ENCODE peak calls at places on chromosomes 4 and X, in eight cellular contexts. Q, I, K, A, X, U, N and T are unnamed samples.

GRCh38 chrX:30635630-30636029 is 17.6 kb upstream of the GK start:
- DNase-seq in K (no peak), A (no peak), U (peak), Q (no peak), I (no peak), X (no peak), N (peak), T (no peak)

GRCh38 chr4:111556141-111556781 is 589.0 kb upstream of the FAM241A start:
- DNase-seq in X (no peak), A (no peak), N (no peak), Q (no peak), U (no peak), I (no peak), K (no peak), T (no peak)

GRCh38 chr4:175306436-175306835 is 388.3 kb downstream of the ADAM29 start:
- DNase-seq in K (no peak), X (no peak), I (no peak), Q (no peak), U (no peak), N (no peak), A (no peak), T (no peak)

GRCh38 chrX:8668797-8669196 is 63.1 kb downstream of the ANOS1 start:
- DNase-seq in U (no peak), N (no peak), X (no peak), K (no peak), A (no peak), Q (no peak), I (no peak), T (no peak)

GRCh38 chr4:124053872-124054538 is 657.4 kb downstream of the SPRY1 start:
- DNase-seq in N (no peak), Q (no peak), A (no peak), U (peak), I (no peak), K (no peak), X (no peak), T (no peak)

GRCh38 chr4:42729505-42730237 is 72.8 kb upstream of the ATP8A1 start:
- DNase-seq in A (no peak), N (no peak), K (no peak), Q (no peak), I (no peak), U (no peak), X (no peak), T (no peak)

GRCh38 chrX:17262123-17262522 is 112.9 kb upstream of the NHS start:
- DNase-seq in A (no peak), Q (no peak), N (no peak), U (no peak), X (no peak), I (no peak), K (no peak), T (no peak)

GRCh38 chrX:45735571-45735970 is 534.9 kb upstream of the DIPK2B start:
- DNase-seq in I (no peak), X (no peak), A (no peak), K (no peak), Q (no peak), N (no peak), U (no peak), T (no peak)

GRCh38 chr4:116101321-116101720 is 984.1 kb downstream of the TRAM1L1 start:
- DNase-seq in K (no peak), A (no peak), Q (no peak), U (no peak), I (no peak), N (no peak), X (no peak), T (no peak)

GRCh38 chr4:2059034-2059725 is at the start of gene NAT8L:
- DNase-seq in I (no peak), A (no peak), Q (no peak), K (no peak), X (no peak), U (peak), N (no peak), T (peak)

GRCh38 chr4:153151535-153152452 is 52.4 kb upstream of the TRIM2 start:
- DNase-seq in U (peak), A (no peak), K (no peak), N (peak), I (peak), Q (peak), X (peak), T (peak)

GRCh38 chrX:71870337-71871098 is 40.1 kb upstream of the NHSL2 start:
- DNase-seq in Q (no peak), N (no peak), I (no peak), K (no peak), X (no peak), U (peak), A (no peak), T (no peak)

GRCh38 chrX:1679238-1679637 is 64.4 kb downstream of the ASMT start:
- DNase-seq in X (no peak), A (no peak), Q (no peak), U (no peak), N (no peak), K (no peak), I (peak), T (no peak)

GRCh38 chr4:94304365-94304971 is 38.2 kb downstream of the HPGDS start:
- DNase-seq in K (no peak), A (peak), U (peak), N (peak), I (peak), X (no peak), Q (no peak), T (no peak)

GRCh38 chrX:56281789-56282188 is 49.6 kb downstream of the KLF8 start:
- DNase-seq in U (peak), I (no peak), K (no peak), A (no peak), Q (no peak), X (no peak), N (peak), T (no peak)

GRCh38 chr4:13441506-13441905 is 42.6 kb downstream of the RAB28 start:
- DNase-seq in I (no peak), X (no peak), A (no peak), K (no peak), N (no peak), Q (no peak), U (no peak), T (no peak)

GRCh38 chr4:74133786-74134499 is 24.0 kb upstream of the MTHFD2L start:
- DNase-seq in K (peak), I (peak), U (peak), N (peak), A (peak), X (peak), Q (peak), T (peak)

GRCh38 chrX:45851434-45851991 is 650.8 kb upstream of the DIPK2B start:
- DNase-seq in I (no peak), N (no peak), A (no peak), X (peak), U (no peak), Q (no peak), K (no peak), T (no peak)

GRCh38 chr4:165461176-165461835 is 82.5 kb downstream of the CPE start:
- DNase-seq in X (peak), Q (peak), I (peak), K (peak), N (peak), U (peak), A (peak), T (no peak)

GRCh38 chr4:40976343-40976742 is 226.6 kb downstream of the NSUN7 start:
- DNase-seq in X (no peak), Q (no peak), I (no peak), K (no peak), A (peak), N (peak), U (peak), T (peak)

GRCh38 chr4:121192500-121192899 is 28.4 kb upstream of the TNIP3 start:
- DNase-seq in A (no peak), Q (no peak), N (peak), U (peak), X (no peak), I (peak), K (no peak), T (no peak)

GRCh38 chr4:53003959-53004358 is 141.8 kb downstream of the RASL11B start:
- DNase-seq in N (no peak), U (no peak), A (no peak), I (no peak), Q (no peak), K (no peak), X (no peak), T (no peak)

GRCh38 chr4:121923306-121923705 is 28.6 kb downstream of the TRPC3 start:
- DNase-seq in A (no peak), I (no peak), X (no peak), Q (no peak), K (no peak), U (no peak), N (no peak), T (no peak)

GRCh38 chr4:87442889-87443288 is 20.5 kb downstream of the NUDT9 start:
- DNase-seq in U (no peak), Q (no peak), X (no peak), A (no peak), I (no peak), K (no peak), N (no peak), T (no peak)

GRCh38 chr4:159925770-159926169 is 822.9 kb downstream of the RAPGEF2 start:
- DNase-seq in X (no peak), A (no peak), K (no peak), U (no peak), Q (no peak), N (no peak), I (no peak), T (no peak)

GRCh38 chr4:182809417-182810102 is 107.6 kb downstream of the DCTD start:
- DNase-seq in X (no peak), N (no peak), Q (no peak), K (no peak), I (peak), U (no peak), A (no peak), T (no peak)

GRCh38 chrX:475926-476723 is 89.4 kb upstream of the PPP2R3B start:
- DNase-seq in K (no peak), Q (no peak), X (no peak), U (no peak), A (no peak), N (no peak), I (peak), T (no peak)

GRCh38 chr4:64156253-64156652 is 253.0 kb downstream of the TECRL start:
- DNase-seq in A (no peak), N (no peak), K (no peak), X (no peak), Q (no peak), U (no peak), I (no peak), T (no peak)

GRCh38 chr4:68249434-68249833 is 3.9 kb upstream of the TMPRSS11B start:
- DNase-seq in A (no peak), N (no peak), K (no peak), I (no peak), U (no peak), X (no peak), Q (no peak), T (no peak)

GRCh38 chr4:38160487-38161207 is 200.4 kb downstream of the PTTG2 start:
- DNase-seq in A (peak), U (peak), X (peak), K (peak), Q (no peak), I (peak), N (peak), T (no peak)

GRCh38 chrX:40008841-40009461 is 88.8 kb downstream of the BCOR start:
- DNase-seq in I (no peak), A (no peak), Q (peak), U (peak), K (no peak), X (peak), N (no peak), T (no peak)

GRCh38 chr4:77773101-77773500 is 46.1 kb downstream of the CNOT6L start:
- DNase-seq in A (no peak), X (no peak), I (no peak), U (peak), Q (no peak), K (no peak), N (peak), T (no peak)

GRCh38 chr4:168318266-168318895 is at the start of gene DDX60:
- DNase-seq in A (peak), K (peak), X (peak), N (peak), I (peak), Q (peak), U (peak), T (peak)

GRCh38 chrX:155221351-155221750 is 5.1 kb downstream of the VBP1 start:
- DNase-seq in N (no peak), A (no peak), X (no peak), I (no peak), Q (no peak), U (no peak), K (no peak), T (no peak)

GRCh38 chr4:138037716-138038115 is 204.4 kb downstream of the SLC7A11 start:
- DNase-seq in K (no peak), X (no peak), Q (no peak), U (peak), N (peak), I (no peak), A (no peak), T (no peak)

GRCh38 chrX:68432648-68433047 is 647 bp downstream of the OPHN1 start:
- DNase-seq in X (no peak), U (peak), I (peak), Q (no peak), N (peak), A (no peak), K (no peak), T (no peak)

GRCh38 chr4:147570616-147571015 is 46.6 kb upstream of the TMEM184C start:
- DNase-seq in K (no peak), Q (no peak), A (no peak), N (peak), I (no peak), X (no peak), U (peak), T (no peak)
- TF ChIP-seq CTCF in K (peak), Q (peak), A (no peak), N (peak), I (peak), X (peak), U (no peak), T (no peak)

GRCh38 chr4:854356-854755 is 28.4 kb upstream of the CPLX1 start:
- DNase-seq in N (no peak), K (no peak), U (no peak), X (no peak), Q (no peak), I (no peak), A (no peak), T (no peak)
- H3K4me3 ChIP-seq in N (no peak), K (no peak), U (no peak), X (no peak), Q (no peak), I (no peak), A (no peak), T (no peak)

GRCh38 chrX:12115377-12115776 is 22.9 kb upstream of the FRMPD4 start:
- DNase-seq in Q (no peak), A (no peak), I (no peak), X (no peak), K (no peak), U (no peak), N (no peak), T (no peak)
- TF ChIP-seq CTCF in Q (no peak), A (no peak), I (peak), X (no peak), K (no peak), U (no peak), N (no peak), T (no peak)

DNA sequence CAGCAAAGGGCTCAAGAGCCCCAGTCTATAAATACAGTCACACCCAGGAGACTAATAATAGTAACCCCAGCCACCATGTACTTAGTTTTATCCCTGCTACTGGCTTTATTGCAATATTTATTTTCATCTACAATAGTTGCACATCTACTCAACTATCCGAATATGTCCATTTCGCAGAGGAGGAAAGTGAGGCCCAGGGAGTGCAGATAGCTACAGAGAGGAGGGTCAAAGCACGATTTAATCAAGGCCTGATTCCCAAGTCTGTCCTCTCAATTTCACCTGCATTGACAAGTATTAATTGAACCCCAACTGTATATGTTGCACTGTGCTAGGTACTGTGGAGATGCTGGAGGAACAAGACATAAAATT is 4.0 kb upstream of the PLP2 start:
- DNase-seq in U (no peak), N (no peak), I (no peak), A (no peak), Q (no peak), X (no peak), K (no peak), T (no peak)
- H3K4me3 ChIP-seq in U (peak), N (peak), I (peak), A (peak), Q (peak), X (peak), K (peak), T (no peak)